ENCODE peak calls at places on chromosomes 7 and 10, in five cellular contexts. J is stimulated activated CD8-positive, alpha-beta memory T cell treated with anti-CD3 and anti-CD28 coated beads, Interleukin-2, amount 100 ng/mL, for 1 hour; N is midbrain; U is adipocyte; G is iPS-NIHi11. L is an unnamed sample.

GRCh38 chr7:94050046-94050445 is 45.9 kb upstream of the BET1 start:
- DNase-seq in G (no peak), N (peak; percentile 0), J (no peak), U (no peak), L (no peak)

GRCh38 chr10:131931981-131932380 is 31.2 kb downstream of the PPP2R2D start:
- DNase-seq in J (no peak), G (no peak), U (no peak), N (no peak), L (no peak)

GRCh38 chr7:143892527-143893300 is 9.3 kb downstream of the TCAF1 start:
- DNase-seq in J (no peak), U (no peak), N (no peak), G (no peak), L (peak; percentile 17)

GRCh38 chr7:2955177-2955768 is 88.4 kb downstream of the CARD11 start:
- DNase-seq in J (no peak), G (no peak), U (no peak), N (no peak), L (no peak)

GRCh38 chr10:132192076-132192975 is 5.6 kb downstream of the DPYSL4 start:
- DNase-seq in N (no peak), G (no peak), J (no peak), U (no peak), L (no peak)

GRCh38 chr10:73368238-73368637 is 9.6 kb upstream of the CFAP70 start:
- DNase-seq in U (no peak), J (no peak), G (no peak), N (peak; percentile 46), L (no peak)

GRCh38 chr10:46293832-46294640 is 7.2 kb downstream of the ANTXRL start:
- DNase-seq in N (no peak), U (no peak), J (no peak), G (peak; percentile 32), L (no peak)

GRCh38 chr7:100472854-100473499 is 6.0 kb downstream of the TSC22D4 start:
- DNase-seq in N (no peak), U (peak; percentile 24), J (no peak), G (no peak), L (no peak)

GRCh38 chr7:132472463-132473120 is 103.7 kb downstream of the PLXNA4 start:
- DNase-seq in U (peak; percentile 13), J (no peak), G (no peak), N (no peak), L (peak; percentile 53)

GRCh38 chr10:87724789-87725188 is 65.1 kb downstream of the PAPSS2 start:
- DNase-seq in J (no peak), G (no peak), N (no peak), U (no peak), L (no peak)

GRCh38 chr7:79806161-79806734 is 328.4 kb upstream of the GNAI1 start:
- DNase-seq in J (no peak), G (no peak), N (no peak), U (peak; percentile 74), L (no peak)

GRCh38 chr7:134640842-134641715 is 5.6 kb upstream of the BPGM start:
- DNase-seq in G (no peak), J (no peak), U (peak; percentile 14), N (no peak), L (no peak)

L was measured in DMS153.